ENCODE peak calls at places on chromosomes 5 and 9, in eight cellular contexts. Q is fibroblast of mammary gland, D is sigmoid colon, Y is PC-3, N is AG09309, L is left ventricle myocardium inferior, J is esophagus squamous epithelium, C is PC-9. V is an unnamed sample.

GRCh38 chr5:146758076-146758475 is 120.5 kb downstream of the PPP2R2B start:
- DNase-seq in Q (no peak), D (no peak), Y (no peak), N (no peak), L (no peak), J (no peak), C (no peak), V (no peak)

GRCh38 chr5:118233601-118234000 is 754.7 kb downstream of the DTWD2 start:
- DNase-seq in Q (no peak), D (no peak), Y (no peak), N (peak), L (no peak), J (no peak), C (no peak), V (no peak)

GRCh38 chr5:181086410-181087229 is 44.3 kb downstream of the OR2V1 start:
- DNase-seq in Q (no peak), D (no peak), Y (no peak), N (no peak), L (no peak), J (no peak), C (no peak), V (no peak)

GRCh38 chr9:120306561-120306960 is 273.4 kb downstream of the CDK5RAP2 start:
- DNase-seq in Q (no peak), D (no peak), Y (no peak), N (no peak), L (no peak), J (no peak), C (no peak), V (no peak)

GRCh38 chr5:167982-168660 is 23.2 kb upstream of the LRRC14B start:
- DNase-seq in Q (peak), D (peak), Y (peak), N (peak), L (no peak), J (no peak), C (no peak), V (no peak)

GRCh38 chr5:149517461-149518122 is 33.6 kb downstream of the CSNK1A1 start:
- DNase-seq in Q (peak), D (no peak), Y (no peak), N (peak), L (no peak), J (no peak), C (no peak), V (no peak)

GRCh38 chr5:105218018-105218417 is 1655.4 kb upstream of the NUDT12 start:
- DNase-seq in Q (no peak), D (no peak), Y (no peak), N (no peak), L (no peak), J (no peak), C (no peak), V (no peak)

GRCh38 chr9:94980947-94981632 is 254.6 kb downstream of the AOPEP start:
- DNase-seq in Q (no peak), D (no peak), Y (no peak), N (no peak), L (no peak), J (no peak), C (no peak), V (no peak)

GRCh38 chr9:127388037-127388855 is 8.7 kb upstream of the SLC2A8 start:
- DNase-seq in Q (peak), D (peak), Y (peak), N (peak), L (peak), J (no peak), C (peak), V (peak)

GRCh38 chr5:149632311-149633251 is 51.3 kb downstream of the ARHGEF37 start:
- DNase-seq in Q (peak), D (peak), Y (peak), N (no peak), L (no peak), J (no peak), C (peak), V (no peak)

GRCh38 chr5:169904059-169904458 is 76.2 kb downstream of the INSYN2B start:
- DNase-seq in Q (peak), D (no peak), Y (no peak), N (no peak), L (no peak), J (no peak), C (no peak), V (no peak)

GRCh38 chr9:85332487-85332886 is 409.3 kb downstream of the AGTPBP1 start:
- DNase-seq in Q (no peak), D (no peak), Y (peak), N (no peak), L (no peak), J (no peak), C (no peak), V (no peak)

GRCh38 chr5:124061663-124062062 is 549.7 kb downstream of the CSNK1G3 start:
- DNase-seq in Q (peak), D (peak), Y (peak), N (no peak), L (no peak), J (no peak), C (no peak), V (no peak)

GRCh38 chr5:90878081-90878480 is 319.5 kb downstream of the ADGRV1 start:
- DNase-seq in Q (peak), D (no peak), Y (no peak), N (no peak), L (no peak), J (no peak), C (no peak), V (no peak)

GRCh38 chr9:37309136-37309535 is 113.4 kb upstream of the GRHPR start:
- DNase-seq in Q (peak), D (no peak), Y (peak), N (no peak), L (no peak), J (no peak), C (no peak), V (no peak)

GRCh38 chr5:17379188-17379951 is 118.7 kb upstream of the TAF11L2 start:
- DNase-seq in Q (peak), D (no peak), Y (peak), N (no peak), L (no peak), J (no peak), C (no peak), V (no peak)

GRCh38 chr5:135497971-135498661 is 37.6 kb downstream of the NEUROG1 start:
- DNase-seq in Q (no peak), D (no peak), Y (peak), N (no peak), L (no peak), J (no peak), C (no peak), V (no peak)

GRCh38 chr9:88355166-88355565 is 33.1 kb upstream of the SPIN1 start:
- DNase-seq in Q (peak), D (no peak), Y (peak), N (no peak), L (no peak), J (no peak), C (peak), V (no peak)

GRCh38 chr9:87167616-87168015 is 220.3 kb upstream of the GAS1 start:
- DNase-seq in Q (peak), D (no peak), Y (no peak), N (no peak), L (no peak), J (no peak), C (no peak), V (no peak)

GRCh38 chr9:68843239-68843638 is 138.2 kb downstream of the PIP5K1B start:
- DNase-seq in Q (no peak), D (no peak), Y (no peak), N (no peak), L (no peak), J (no peak), C (no peak), V (no peak)

GRCh38 chr9:88949961-88950340 is 41.3 kb upstream of the S1PR3 start:
- DNase-seq in Q (peak), D (no peak), Y (peak), N (no peak), L (no peak), J (no peak), C (no peak), V (no peak)

GRCh38 chr5:39709032-39709431 is 284.3 kb upstream of the DAB2 start:
- DNase-seq in Q (no peak), D (no peak), Y (no peak), N (no peak), L (no peak), J (no peak), C (no peak), V (no peak)
- H3K4me3 ChIP-seq in Q (no peak), D (no peak), Y (no peak), N (no peak), L (no peak), J (no peak), C (no peak), V (no peak)

GRCh38 chr9:136541709-136542108 is 4.1 kb downstream of the NOTCH1 start:
- DNase-seq in Q (no peak), D (no peak), Y (no peak), N (no peak), L (no peak), J (no peak), C (no peak), V (no peak)

GRCh38 chr9:136537896-136538598 is 7.8 kb downstream of the NOTCH1 start:
- DNase-seq in Q (peak), D (no peak), Y (peak), N (no peak), L (no peak), J (no peak), C (no peak), V (no peak)

GRCh38 chr9:136538599-136539426 is 7.0 kb downstream of the NOTCH1 start:
- DNase-seq in Q (no peak), D (no peak), Y (no peak), N (no peak), L (peak), J (no peak), C (no peak), V (no peak)

GRCh38 chr9:136541179-136541578 is 4.7 kb downstream of the NOTCH1 start:
- DNase-seq in Q (no peak), D (no peak), Y (no peak), N (no peak), L (no peak), J (no peak), C (no peak), V (no peak)

GRCh38 chr9:136539427-136540412 is 6.1 kb downstream of the NOTCH1 start:
- DNase-seq in Q (no peak), D (peak), Y (peak), N (no peak), L (peak), J (peak), C (peak), V (peak)
- TF ChIP-seq CTCF in Q (no peak), D (no peak), Y (no peak), N (no peak), L (no peak), J (no peak), C (no peak), V (no peak)

GRCh38 chr5:74673011-74673790 is 11.8 kb upstream of the HEXB start:
- DNase-seq in Q (peak), D (no peak), Y (peak), N (no peak), L (no peak), J (no peak), C (peak), V (no peak)
- H3K4me3 ChIP-seq in Q (peak), D (peak), Y (no peak), N (peak), L (peak), J (peak), C (no peak), V (no peak)

GRCh38 chr9:77212801-77213200 is 35.5 kb downstream of the VPS13A start:
- DNase-seq in Q (no peak), D (no peak), Y (no peak), N (no peak), L (no peak), J (no peak), C (no peak), V (no peak)

GRCh38 chr9:77221431-77221830 is 44.1 kb downstream of the VPS13A start:
- DNase-seq in Q (no peak), D (no peak), Y (no peak), N (no peak), L (no peak), J (no peak), C (no peak), V (no peak)

GRCh38 chr9:77211561-77211960 is 34.2 kb downstream of the VPS13A start:
- DNase-seq in Q (no peak), D (no peak), Y (no peak), N (no peak), L (no peak), J (no peak), C (no peak), V (no peak)

GRCh38 chr9:77218612-77219011 is 41.3 kb downstream of the VPS13A start:
- DNase-seq in Q (peak), D (no peak), Y (peak), N (peak), L (no peak), J (no peak), C (no peak), V (no peak)

GRCh38 chr9:77215874-77216273 is 38.5 kb downstream of the VPS13A start:
- DNase-seq in Q (peak), D (no peak), Y (no peak), N (no peak), L (no peak), J (no peak), C (no peak), V (no peak)
- TF ChIP-seq CTCF in Q (peak), D (peak), Y (peak), N (peak), L (peak), J (no peak), C (peak), V (peak)

GRCh38 chr9:13786131-13786530 is 506.6 kb upstream of the MPDZ start:
- DNase-seq in Q (peak), D (no peak), Y (no peak), N (no peak), L (peak), J (no peak), C (no peak), V (no peak)

GRCh38 chr9:13791816-13792215 is 512.3 kb upstream of the MPDZ start:
- DNase-seq in Q (no peak), D (no peak), Y (no peak), N (no peak), L (no peak), J (no peak), C (no peak), V (no peak)

GRCh38 chr9:13790055-13790454 is 510.6 kb upstream of the MPDZ start:
- DNase-seq in Q (no peak), D (no peak), Y (no peak), N (no peak), L (no peak), J (no peak), C (no peak), V (no peak)

DNA sequence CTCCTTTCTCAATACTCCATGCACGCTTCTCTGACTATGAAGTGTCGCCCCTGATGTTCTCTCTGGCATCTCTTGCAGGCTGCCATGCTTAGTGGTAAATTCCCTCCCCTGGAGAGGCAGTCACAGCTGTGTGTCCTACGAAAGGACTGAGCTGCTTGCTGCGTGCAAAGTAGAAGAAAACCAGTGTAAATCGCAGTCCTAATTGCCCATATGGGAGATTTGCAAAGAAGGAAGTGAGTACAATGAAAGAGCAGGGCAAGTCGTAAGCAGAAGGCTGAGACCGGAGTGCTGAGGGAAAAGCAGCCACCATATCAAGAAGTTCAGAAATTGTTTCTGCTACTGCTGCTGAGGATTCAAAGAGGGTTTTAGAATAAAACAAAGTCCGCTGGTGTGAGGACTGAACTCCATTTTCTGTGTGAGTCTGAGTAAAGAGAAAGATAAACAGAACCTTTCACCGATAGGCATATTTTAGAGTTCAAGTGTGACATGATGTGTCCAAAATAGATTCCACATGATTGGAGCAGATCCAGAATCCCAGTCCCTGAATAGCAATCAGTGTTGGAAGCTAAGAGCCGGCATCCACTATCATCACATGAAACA is 507.8 kb upstream of the MPDZ start:
- DNase-seq in Q (peak), D (no peak), Y (no peak), N (no peak), L (no peak), J (no peak), C (no peak), V (no peak)
- H3K4me3 ChIP-seq in Q (peak), D (peak), Y (no peak), N (no peak), L (peak), J (peak), C (no peak), V (no peak)

DNA sequence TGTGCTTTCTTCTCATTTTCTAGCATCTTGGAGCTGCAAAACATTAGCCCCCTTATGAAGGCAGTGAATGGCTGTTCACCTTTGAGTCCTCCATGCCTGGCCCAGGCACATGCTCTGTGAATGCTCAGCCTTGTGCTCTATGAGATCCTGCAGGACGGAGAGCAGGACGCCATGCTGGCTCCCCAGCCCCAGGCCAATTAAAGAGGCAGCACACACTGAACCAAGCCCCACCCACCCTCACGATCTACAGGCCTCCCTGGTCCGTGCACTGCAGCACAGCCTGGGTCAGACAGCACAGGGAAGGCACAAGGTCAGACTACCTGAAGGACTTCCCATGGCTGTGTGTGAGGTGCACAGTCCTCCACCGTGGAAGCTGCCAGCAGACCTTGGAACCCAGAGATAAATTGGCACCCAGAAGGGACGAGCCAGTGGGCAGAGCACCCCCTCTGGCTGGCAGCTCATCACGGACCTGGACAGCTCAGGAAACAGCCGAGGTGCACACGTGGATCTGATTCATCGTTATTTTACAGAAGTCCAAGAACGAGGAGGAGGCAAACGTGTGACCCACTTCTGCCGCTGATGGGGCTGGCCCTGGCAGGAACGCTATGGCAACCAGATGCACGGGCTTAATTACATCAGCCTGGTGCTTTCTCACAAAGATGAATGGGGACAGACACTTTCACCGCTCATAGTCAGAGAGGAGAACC is 59.5 kb downstream of the OLFM1 start:
- DNase-seq in Q (no peak), D (no peak), Y (no peak), N (no peak), L (no peak), J (no peak), C (no peak), V (no peak)
- TF ChIP-seq CTCF in Q (no peak), D (no peak), Y (no peak), N (no peak), L (no peak), J (no peak), C (no peak), V (no peak)

GRCh38 chr9:79390077-79390673 is 181.6 kb upstream of the TLE4 start:
- DNase-seq in Q (no peak), D (no peak), Y (no peak), N (peak), L (no peak), J (no peak), C (no peak), V (no peak)

DNA sequence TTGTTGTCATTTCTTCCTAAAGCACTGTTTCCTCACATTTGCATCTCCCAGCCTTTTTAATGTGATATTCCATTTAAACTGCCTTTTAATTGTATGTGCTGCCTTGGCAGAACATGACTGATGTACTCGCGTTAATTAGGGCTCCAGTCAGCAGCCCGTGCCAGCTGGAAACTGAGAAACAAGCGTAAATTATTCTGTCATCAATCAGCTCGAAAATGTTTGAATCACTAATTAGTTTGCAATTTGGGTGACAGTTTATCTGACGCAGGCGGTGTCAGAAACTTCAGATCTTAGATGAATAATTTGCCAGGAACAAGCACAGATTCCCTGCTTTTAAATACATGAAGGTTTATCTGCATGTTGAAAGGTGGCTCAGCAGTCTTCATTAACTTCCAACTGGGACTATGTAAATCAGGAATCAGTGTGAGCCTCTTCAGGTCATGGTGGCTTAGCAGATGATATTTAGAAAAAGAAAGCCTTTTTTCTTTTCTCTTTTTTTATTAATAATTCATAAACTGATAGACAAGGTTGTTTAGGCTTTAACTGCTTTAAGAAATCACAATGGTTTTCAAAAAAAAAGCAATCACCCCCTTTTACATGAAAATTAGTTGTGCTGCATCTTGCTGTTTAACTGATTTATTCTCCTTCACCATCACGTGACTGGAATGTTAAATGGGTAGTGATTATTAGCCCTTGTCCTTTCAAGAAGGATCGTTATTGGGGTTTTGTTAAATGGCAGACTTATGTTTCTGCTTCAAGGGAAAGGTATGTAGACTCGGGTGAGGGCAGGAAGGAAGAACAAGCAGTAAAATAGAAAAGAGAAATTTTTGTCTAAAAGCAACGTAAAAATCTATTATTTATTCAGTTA is 175.8 kb upstream of the TLE4 start:
- DNase-seq in Q (no peak), D (no peak), Y (no peak), N (no peak), L (no peak), J (no peak), C (no peak), V (no peak)
- H3K4me3 ChIP-seq in Q (no peak), D (no peak), Y (no peak), N (no peak), L (no peak), J (no peak), C (no peak), V (no peak)

V was measured in GM12864.